ENCODE peak calls at places on chromosomes 12 and 14, in nine cellular contexts. One of them, this sample, is unnamed.
A peak's percentile ranks its signal among the peaks of the same experiment; 100 is the strongest.

GRCh38 chr12:3315201-3315661 is 175.8 kb upstream of the PRMT8 start:
- DNase-seq in HCEC 1CT: peak; percentile 65
- DNase-seq in AML-193: no peak
- DNase-seq in Right ventricle myocardium superior: peak; percentile 77
- DNase-seq in stimulated activated CD4-positive, alpha-beta T cell treated with anti-CD3 and anti-CD28 coated beads, TNF-alpha, amount 100 ng/mL, for 48 hours: no peak
- DNase-seq in mesothelial cell of epicardium: no peak
- DNase-seq in T-helper 2 cell: no peak
- DNase-seq in GM06990: no peak
- DNase-seq in activated T-cell treated with anti-CD3 and anti-CD28 coated beads, Interleukin-2, amount 50 U/mL, for 4 hours: no peak
- DNase-seq in this sample: no peak

GRCh38 chr12:51839310-51839943 is 9.1 kb downstream of the FIGNL2 start:
- DNase-seq in HCEC 1CT: no peak
- DNase-seq in AML-193: no peak
- DNase-seq in Right ventricle myocardium superior: no peak
- DNase-seq in stimulated activated CD4-positive, alpha-beta T cell treated with anti-CD3 and anti-CD28 coated beads, TNF-alpha, amount 100 ng/mL, for 48 hours: no peak
- DNase-seq in mesothelial cell of epicardium: no peak
- DNase-seq in T-helper 2 cell: no peak
- DNase-seq in GM06990: no peak
- DNase-seq in activated T-cell treated with anti-CD3 and anti-CD28 coated beads, Interleukin-2, amount 50 U/mL, for 4 hours: no peak
- DNase-seq in this sample: no peak

GRCh38 chr12:111773801-111774551 is 7.2 kb downstream of the ALDH2 start:
- DNase-seq in HCEC 1CT: peak; percentile 87
- DNase-seq in AML-193: no peak
- DNase-seq in Right ventricle myocardium superior: peak; percentile 78
- DNase-seq in stimulated activated CD4-positive, alpha-beta T cell treated with anti-CD3 and anti-CD28 coated beads, TNF-alpha, amount 100 ng/mL, for 48 hours: no peak
- DNase-seq in mesothelial cell of epicardium: peak; percentile 42
- DNase-seq in T-helper 2 cell: no peak
- DNase-seq in GM06990: no peak
- DNase-seq in activated T-cell treated with anti-CD3 and anti-CD28 coated beads, Interleukin-2, amount 50 U/mL, for 4 hours: no peak
- DNase-seq in this sample: no peak

GRCh38 chr14:64680013-64680674 is 24.1 kb upstream of the PLEKHG3 start:
- DNase-seq in HCEC 1CT: no peak
- DNase-seq in AML-193: no peak
- DNase-seq in Right ventricle myocardium superior: no peak
- DNase-seq in stimulated activated CD4-positive, alpha-beta T cell treated with anti-CD3 and anti-CD28 coated beads, TNF-alpha, amount 100 ng/mL, for 48 hours: no peak
- DNase-seq in mesothelial cell of epicardium: no peak
- DNase-seq in T-helper 2 cell: no peak
- DNase-seq in GM06990: no peak
- DNase-seq in activated T-cell treated with anti-CD3 and anti-CD28 coated beads, Interleukin-2, amount 50 U/mL, for 4 hours: no peak
- DNase-seq in this sample: no peak

GRCh38 chr14:89465894-89466293 is 48.9 kb upstream of the FOXN3 start:
- DNase-seq in HCEC 1CT: no peak
- DNase-seq in AML-193: no peak
- DNase-seq in Right ventricle myocardium superior: no peak
- DNase-seq in stimulated activated CD4-positive, alpha-beta T cell treated with anti-CD3 and anti-CD28 coated beads, TNF-alpha, amount 100 ng/mL, for 48 hours: no peak
- DNase-seq in mesothelial cell of epicardium: no peak
- DNase-seq in T-helper 2 cell: no peak
- DNase-seq in GM06990: no peak
- DNase-seq in activated T-cell treated with anti-CD3 and anti-CD28 coated beads, Interleukin-2, amount 50 U/mL, for 4 hours: no peak
- DNase-seq in this sample: no peak

GRCh38 chr12:3885179-3886094 is 12.2 kb upstream of the PARP11 start:
- DNase-seq in HCEC 1CT: peak; percentile 53
- DNase-seq in AML-193: peak; percentile 42
- DNase-seq in Right ventricle myocardium superior: no peak
- DNase-seq in stimulated activated CD4-positive, alpha-beta T cell treated with anti-CD3 and anti-CD28 coated beads, TNF-alpha, amount 100 ng/mL, for 48 hours: no peak
- DNase-seq in mesothelial cell of epicardium: no peak
- DNase-seq in T-helper 2 cell: peak; percentile 40
- DNase-seq in GM06990: no peak
- DNase-seq in activated T-cell treated with anti-CD3 and anti-CD28 coated beads, Interleukin-2, amount 50 U/mL, for 4 hours: peak; percentile 23
- DNase-seq in this sample: peak; percentile 61

GRCh38 chr12:124766745-124767074 is 97.0 kb downstream of the SCARB1 start:
- DNase-seq in HCEC 1CT: no peak
- DNase-seq in AML-193: peak; percentile 52
- DNase-seq in Right ventricle myocardium superior: no peak
- DNase-seq in stimulated activated CD4-positive, alpha-beta T cell treated with anti-CD3 and anti-CD28 coated beads, TNF-alpha, amount 100 ng/mL, for 48 hours: no peak
- DNase-seq in mesothelial cell of epicardium: no peak
- DNase-seq in T-helper 2 cell: no peak
- DNase-seq in GM06990: no peak
- DNase-seq in activated T-cell treated with anti-CD3 and anti-CD28 coated beads, Interleukin-2, amount 50 U/mL, for 4 hours: no peak
- DNase-seq in this sample: no peak

GRCh38 chr14:45104571-45104970 is 20.7 kb downstream of the PRPF39 start:
- DNase-seq in HCEC 1CT: no peak
- DNase-seq in AML-193: no peak
- DNase-seq in Right ventricle myocardium superior: no peak
- DNase-seq in stimulated activated CD4-positive, alpha-beta T cell treated with anti-CD3 and anti-CD28 coated beads, TNF-alpha, amount 100 ng/mL, for 48 hours: no peak
- DNase-seq in mesothelial cell of epicardium: no peak
- DNase-seq in T-helper 2 cell: no peak
- DNase-seq in GM06990: no peak
- DNase-seq in activated T-cell treated with anti-CD3 and anti-CD28 coated beads, Interleukin-2, amount 50 U/mL, for 4 hours: no peak
- DNase-seq in this sample: no peak

GRCh38 chr14:100147181-100147631 is 12.2 kb downstream of the DEGS2 start:
- DNase-seq in HCEC 1CT: no peak
- DNase-seq in AML-193: no peak
- DNase-seq in Right ventricle myocardium superior: no peak
- DNase-seq in stimulated activated CD4-positive, alpha-beta T cell treated with anti-CD3 and anti-CD28 coated beads, TNF-alpha, amount 100 ng/mL, for 48 hours: peak; percentile 35
- DNase-seq in mesothelial cell of epicardium: no peak
- DNase-seq in T-helper 2 cell: peak; percentile 60
- DNase-seq in GM06990: peak; percentile 59
- DNase-seq in activated T-cell treated with anti-CD3 and anti-CD28 coated beads, Interleukin-2, amount 50 U/mL, for 4 hours: peak; percentile 46
- DNase-seq in this sample: peak; percentile 55

GRCh38 chr14:29735459-29735858 is 192.2 kb downstream of the PRKD1 start:
- DNase-seq in HCEC 1CT: no peak
- DNase-seq in AML-193: no peak
- DNase-seq in Right ventricle myocardium superior: no peak
- DNase-seq in stimulated activated CD4-positive, alpha-beta T cell treated with anti-CD3 and anti-CD28 coated beads, TNF-alpha, amount 100 ng/mL, for 48 hours: no peak
- DNase-seq in mesothelial cell of epicardium: no peak
- DNase-seq in T-helper 2 cell: no peak
- DNase-seq in GM06990: no peak
- DNase-seq in activated T-cell treated with anti-CD3 and anti-CD28 coated beads, Interleukin-2, amount 50 U/mL, for 4 hours: no peak
- DNase-seq in this sample: no peak

GRCh38 chr12:68345763-68346162 is 13.6 kb upstream of the MDM1 start:
- DNase-seq in HCEC 1CT: no peak
- DNase-seq in AML-193: no peak
- DNase-seq in Right ventricle myocardium superior: no peak
- DNase-seq in stimulated activated CD4-positive, alpha-beta T cell treated with anti-CD3 and anti-CD28 coated beads, TNF-alpha, amount 100 ng/mL, for 48 hours: no peak
- DNase-seq in mesothelial cell of epicardium: no peak
- DNase-seq in T-helper 2 cell: no peak
- DNase-seq in GM06990: no peak
- DNase-seq in activated T-cell treated with anti-CD3 and anti-CD28 coated beads, Interleukin-2, amount 50 U/mL, for 4 hours: no peak
- DNase-seq in this sample: no peak

GRCh38 chr14:74333909-74334308 is 14.4 kb upstream of the VRTN start:
- DNase-seq in HCEC 1CT: peak; percentile 66
- DNase-seq in AML-193: no peak
- DNase-seq in Right ventricle myocardium superior: no peak
- DNase-seq in stimulated activated CD4-positive, alpha-beta T cell treated with anti-CD3 and anti-CD28 coated beads, TNF-alpha, amount 100 ng/mL, for 48 hours: no peak
- DNase-seq in mesothelial cell of epicardium: no peak
- DNase-seq in T-helper 2 cell: no peak
- DNase-seq in GM06990: no peak
- DNase-seq in activated T-cell treated with anti-CD3 and anti-CD28 coated beads, Interleukin-2, amount 50 U/mL, for 4 hours: no peak
- DNase-seq in this sample: no peak

GRCh38 chr12:46219892-46220655 is 48.8 kb downstream of the SLC38A1 start:
- DNase-seq in HCEC 1CT: peak; percentile 65
- DNase-seq in AML-193: peak; percentile 25
- DNase-seq in Right ventricle myocardium superior: no peak
- DNase-seq in stimulated activated CD4-positive, alpha-beta T cell treated with anti-CD3 and anti-CD28 coated beads, TNF-alpha, amount 100 ng/mL, for 48 hours: peak; percentile 51
- DNase-seq in mesothelial cell of epicardium: no peak
- DNase-seq in T-helper 2 cell: peak; percentile 68
- DNase-seq in GM06990: no peak
- DNase-seq in activated T-cell treated with anti-CD3 and anti-CD28 coated beads, Interleukin-2, amount 50 U/mL, for 4 hours: peak; percentile 73
- DNase-seq in this sample: peak; percentile 49

GRCh38 chr14:22513066-22513812 is 75.8 kb downstream of the DAD1 start:
- DNase-seq in HCEC 1CT: no peak
- DNase-seq in AML-193: no peak
- DNase-seq in Right ventricle myocardium superior: no peak
- DNase-seq in stimulated activated CD4-positive, alpha-beta T cell treated with anti-CD3 and anti-CD28 coated beads, TNF-alpha, amount 100 ng/mL, for 48 hours: no peak
- DNase-seq in mesothelial cell of epicardium: no peak
- DNase-seq in T-helper 2 cell: no peak
- DNase-seq in GM06990: no peak
- DNase-seq in activated T-cell treated with anti-CD3 and anti-CD28 coated beads, Interleukin-2, amount 50 U/mL, for 4 hours: no peak
- DNase-seq in this sample: no peak

GRCh38 chr14:33774866-33775519 is 175.9 kb downstream of the EGLN3 start:
- DNase-seq in HCEC 1CT: no peak
- DNase-seq in AML-193: no peak
- DNase-seq in Right ventricle myocardium superior: no peak
- DNase-seq in stimulated activated CD4-positive, alpha-beta T cell treated with anti-CD3 and anti-CD28 coated beads, TNF-alpha, amount 100 ng/mL, for 48 hours: no peak
- DNase-seq in mesothelial cell of epicardium: no peak
- DNase-seq in T-helper 2 cell: no peak
- DNase-seq in GM06990: no peak
- DNase-seq in activated T-cell treated with anti-CD3 and anti-CD28 coated beads, Interleukin-2, amount 50 U/mL, for 4 hours: no peak
- DNase-seq in this sample: no peak

GRCh38 chr12:1815108-1815507 is 5.3 kb upstream of the LRTM2 start:
- DNase-seq in HCEC 1CT: no peak
- DNase-seq in AML-193: no peak
- DNase-seq in Right ventricle myocardium superior: no peak
- DNase-seq in stimulated activated CD4-positive, alpha-beta T cell treated with anti-CD3 and anti-CD28 coated beads, TNF-alpha, amount 100 ng/mL, for 48 hours: no peak
- DNase-seq in mesothelial cell of epicardium: no peak
- DNase-seq in T-helper 2 cell: no peak
- DNase-seq in GM06990: no peak
- DNase-seq in activated T-cell treated with anti-CD3 and anti-CD28 coated beads, Interleukin-2, amount 50 U/mL, for 4 hours: no peak
- DNase-seq in this sample: no peak

GRCh38 chr12:120700863-120701262 is 9.4 kb upstream of the UNC119B start:
- DNase-seq in HCEC 1CT: no peak
- DNase-seq in AML-193: no peak
- DNase-seq in Right ventricle myocardium superior: no peak
- DNase-seq in stimulated activated CD4-positive, alpha-beta T cell treated with anti-CD3 and anti-CD28 coated beads, TNF-alpha, amount 100 ng/mL, for 48 hours: no peak
- DNase-seq in mesothelial cell of epicardium: no peak
- DNase-seq in T-helper 2 cell: no peak
- DNase-seq in GM06990: no peak
- DNase-seq in activated T-cell treated with anti-CD3 and anti-CD28 coated beads, Interleukin-2, amount 50 U/mL, for 4 hours: no peak
- DNase-seq in this sample: no peak

GRCh38 chr12:116233669-116234068 is 43.8 kb downstream of the MED13L start:
- DNase-seq in HCEC 1CT: no peak
- DNase-seq in AML-193: no peak
- DNase-seq in Right ventricle myocardium superior: no peak
- DNase-seq in stimulated activated CD4-positive, alpha-beta T cell treated with anti-CD3 and anti-CD28 coated beads, TNF-alpha, amount 100 ng/mL, for 48 hours: no peak
- DNase-seq in mesothelial cell of epicardium: no peak
- DNase-seq in T-helper 2 cell: no peak
- DNase-seq in GM06990: no peak
- DNase-seq in activated T-cell treated with anti-CD3 and anti-CD28 coated beads, Interleukin-2, amount 50 U/mL, for 4 hours: no peak
- DNase-seq in this sample: no peak

GRCh38 chr14:95886366-95886765 is 9.7 kb downstream of the TUNAR start:
- DNase-seq in HCEC 1CT: no peak
- DNase-seq in AML-193: no peak
- DNase-seq in Right ventricle myocardium superior: no peak
- DNase-seq in stimulated activated CD4-positive, alpha-beta T cell treated with anti-CD3 and anti-CD28 coated beads, TNF-alpha, amount 100 ng/mL, for 48 hours: no peak
- DNase-seq in mesothelial cell of epicardium: no peak
- DNase-seq in T-helper 2 cell: no peak
- DNase-seq in GM06990: no peak
- DNase-seq in activated T-cell treated with anti-CD3 and anti-CD28 coated beads, Interleukin-2, amount 50 U/mL, for 4 hours: no peak
- DNase-seq in this sample: no peak

GRCh38 chr12:66555113-66555512 is 123.8 kb downstream of the GRIP1 start:
- DNase-seq in HCEC 1CT: no peak
- DNase-seq in AML-193: no peak
- DNase-seq in Right ventricle myocardium superior: no peak
- DNase-seq in stimulated activated CD4-positive, alpha-beta T cell treated with anti-CD3 and anti-CD28 coated beads, TNF-alpha, amount 100 ng/mL, for 48 hours: no peak
- DNase-seq in mesothelial cell of epicardium: no peak
- DNase-seq in T-helper 2 cell: no peak
- DNase-seq in GM06990: no peak
- DNase-seq in activated T-cell treated with anti-CD3 and anti-CD28 coated beads, Interleukin-2, amount 50 U/mL, for 4 hours: no peak
- DNase-seq in this sample: no peak

GRCh38 chr12:82470906-82471512 is 112.7 kb downstream of the METTL25 start:
- DNase-seq in HCEC 1CT: no peak
- DNase-seq in AML-193: no peak
- DNase-seq in Right ventricle myocardium superior: no peak
- DNase-seq in stimulated activated CD4-positive, alpha-beta T cell treated with anti-CD3 and anti-CD28 coated beads, TNF-alpha, amount 100 ng/mL, for 48 hours: no peak
- DNase-seq in mesothelial cell of epicardium: no peak
- DNase-seq in T-helper 2 cell: no peak
- DNase-seq in GM06990: no peak
- DNase-seq in activated T-cell treated with anti-CD3 and anti-CD28 coated beads, Interleukin-2, amount 50 U/mL, for 4 hours: no peak
- DNase-seq in this sample: no peak

GRCh38 chr12:77357654-77358053 is 292.3 kb upstream of the E2F7 start:
- DNase-seq in HCEC 1CT: no peak
- DNase-seq in AML-193: no peak
- DNase-seq in Right ventricle myocardium superior: no peak
- DNase-seq in stimulated activated CD4-positive, alpha-beta T cell treated with anti-CD3 and anti-CD28 coated beads, TNF-alpha, amount 100 ng/mL, for 48 hours: no peak
- DNase-seq in mesothelial cell of epicardium: no peak
- DNase-seq in T-helper 2 cell: no peak
- DNase-seq in GM06990: no peak
- DNase-seq in activated T-cell treated with anti-CD3 and anti-CD28 coated beads, Interleukin-2, amount 50 U/mL, for 4 hours: no peak
- DNase-seq in this sample: no peak

This sample was measured in KBM-7.